ENCODE peak calls at places on chromosomes 7 and 10, in ten cellular contexts. I is HTR-8/SVneo; F is T-helper 9 cell; N is activated T-cell treated with anti-CD3 and anti-CD28 coated beads for 48 hours; X is HEK293T; E is body of pancreas; Y is spleen; M is CD4-positive, alpha-beta memory T cell; Z is SW 1271; G is MG63. U is an unnamed sample.

GRCh38 chr7:2142386-2142785 is 90.4 kb downstream of the MAD1L1 start:
- DNase-seq in X (no peak), F (no peak), Y (no peak), I (no peak), G (no peak), E (no peak), N (no peak), Z (no peak), M (no peak), U (no peak)

GRCh38 chr10:115432188-115432819 is 339.1 kb downstream of the ATRNL1 start:
- DNase-seq in N (no peak), F (no peak), Y (no peak), G (no peak), X (no peak), E (no peak), M (no peak), I (no peak), Z (peak), U (no peak)

GRCh38 chr10:3754727-3755439 is 30.1 kb downstream of the KLF6 start:
- DNase-seq in M (peak), N (no peak), X (no peak), G (no peak), Y (no peak), I (peak), F (no peak), Z (peak), E (no peak), U (peak)

GRCh38 chr7:94298943-94299342 is 95.8 kb upstream of the COL1A2 start:
- DNase-seq in Z (no peak), I (no peak), F (no peak), N (no peak), E (no peak), M (no peak), X (no peak), Y (no peak), G (no peak), U (peak)

GRCh38 chr7:16891338-16891737 is 9.6 kb upstream of the AGR3 start:
- DNase-seq in X (peak), F (no peak), I (peak), N (no peak), Z (peak), G (peak), Y (no peak), E (peak), M (peak), U (peak)

GRCh38 chr7:137403282-137403681 is 59.7 kb upstream of the PTN start:
- DNase-seq in M (no peak), Y (peak), I (no peak), N (no peak), X (no peak), E (no peak), F (no peak), Z (no peak), G (no peak), U (no peak)

GRCh38 chr10:62043493-62043938 is 142.0 kb downstream of the ARID5B start:
- DNase-seq in F (no peak), G (no peak), E (no peak), N (no peak), Y (no peak), I (no peak), M (peak), Z (no peak), X (no peak), U (no peak)

GRCh38 chr7:12403287-12404181 is at the start of gene VWDE:
- DNase-seq in I (peak), Z (peak), Y (peak), M (peak), F (peak), G (peak), X (peak), E (peak), N (peak), U (no peak)

GRCh38 chr7:31343516-31344305 is 3.2 kb upstream of the NEUROD6 start:
- DNase-seq in E (no peak), X (no peak), F (no peak), Z (no peak), Y (no peak), N (no peak), I (no peak), M (no peak), G (no peak), U (no peak)

GRCh38 chr7:20785211-20786048 is 1.3 kb downstream of the SP8 start:
- DNase-seq in Y (no peak), Z (peak), N (no peak), M (no peak), G (peak), I (no peak), F (no peak), E (peak), X (peak), U (no peak)

GRCh38 chr10:4623757-4624420 is 202.1 kb upstream of the AKR1E2 start:
- DNase-seq in I (no peak), X (no peak), G (no peak), Y (no peak), N (no peak), F (no peak), Z (no peak), M (no peak), E (no peak), U (peak)

GRCh38 chr7:127819975-127820778 is 168.2 kb downstream of the SND1 start:
- DNase-seq in Z (no peak), M (no peak), E (no peak), N (no peak), X (peak), G (no peak), I (peak), Y (no peak), F (no peak), U (peak)

GRCh38 chr7:100563100-100563564 is 10.6 kb downstream of the SAP25 start:
- DNase-seq in G (no peak), I (no peak), Y (no peak), E (no peak), X (no peak), M (no peak), F (no peak), Z (no peak), N (no peak), U (no peak)

GRCh38 chr7:149027055-149027454 is 1.2 kb downstream of the PDIA4 start:
- DNase-seq in N (no peak), X (no peak), G (no peak), M (no peak), Y (no peak), E (no peak), F (no peak), I (no peak), Z (no peak), U (no peak)

GRCh38 chr7:1124164-1124563 is 35.8 kb downstream of the ZFAND2A start:
- DNase-seq in Y (peak), N (no peak), G (peak), M (no peak), X (no peak), Z (no peak), F (no peak), E (no peak), I (no peak), U (peak)

GRCh38 chr10:86960003-86960862 is 1.8 kb downstream of the SNCG start:
- DNase-seq in Y (peak), F (no peak), G (peak), M (peak), E (peak), I (peak), Z (peak), N (no peak), X (peak), U (peak)

GRCh38 chr10:16570731-16571130 is 49.1 kb upstream of the C1QL3 start:
- DNase-seq in N (no peak), Z (no peak), Y (no peak), X (no peak), G (no peak), M (no peak), I (no peak), E (no peak), F (no peak), U (no peak)

GRCh38 chr7:27080844-27081423 is 14.9 kb downstream of the HOXA1 start:
- DNase-seq in Z (peak), Y (no peak), X (no peak), G (no peak), N (no peak), F (no peak), I (no peak), E (no peak), M (no peak), U (no peak)

GRCh38 chr10:122342293-122343134 is 32.0 kb upstream of the PLEKHA1 start:
- DNase-seq in I (peak), Y (no peak), X (peak), G (peak), M (peak), E (peak), F (peak), N (peak), Z (peak), U (peak)

GRCh38 chr10:71486465-71487114 is 89.9 kb downstream of the CDH23 start:
- DNase-seq in X (peak), Y (peak), N (peak), M (no peak), F (peak), I (peak), E (no peak), G (peak), Z (no peak), U (no peak)

U was measured in hepatic stellate cell.